ENCODE peak calls at places on chromosomes 3 and 15, in four cellular contexts. G is epithelial cell of esophagus, N is sigmoid colon, E is WTC11. M is an unnamed sample.

GRCh38 chr3:149023951-149024350 is 32.6 kb downstream of the GYG1 start:
- DNase-seq in G (peak; percentile 28), E (no peak), N (no peak), M (no peak)

GRCh38 chr15:58731756-58732535 is 17.6 kb downstream of the ADAM10 start:
- DNase-seq in G (peak; percentile 75), E (no peak), N (no peak), M (no peak)

GRCh38 chr3:38317186-38317759 is 29.3 kb upstream of the XYLB start:
- DNase-seq in G (no peak), E (no peak), N (no peak), M (no peak)

GRCh38 chr15:59160880-59161593 is 45.6 kb upstream of the LDHAL6B start:
- DNase-seq in E (peak; percentile 74), N (no peak), G (no peak), M (peak; percentile 67)

GRCh38 chr3:96467639-96468038 is 346.8 kb upstream of the EPHA6 start:
- DNase-seq in N (no peak), G (no peak), E (no peak), M (no peak)

GRCh38 chr3:175073209-175073905 is 214.2 kb downstream of the NAALADL2 start:
- DNase-seq in N (no peak), E (no peak), G (peak; percentile 59), M (no peak)

GRCh38 chr3:25027639-25028038 is 400.4 kb upstream of the RARB start:
- DNase-seq in N (peak; percentile 74), E (no peak), G (no peak), M (no peak)

GRCh38 chr3:142337994-142338393 is 109.8 kb downstream of the XRN1 start:
- DNase-seq in N (no peak), E (no peak), G (no peak), M (no peak)

GRCh38 chr3:183116051-183116614 is 16.8 kb upstream of the MCCC1 start:
- DNase-seq in E (peak; percentile 94), N (no peak), G (peak; percentile 44), M (peak; percentile 95)

GRCh38 chr15:46309914-46310313 is 675.1 kb downstream of the SQOR start:
- DNase-seq in E (peak; percentile 17), N (no peak), G (no peak), M (no peak)
- TF ChIP-seq CTCF in E (no peak), N (no peak), G (no peak), M (no peak)

GRCh38 chr3:55675478-55675877 is 188.4 kb upstream of the WNT5A start:
- DNase-seq in E (no peak), G (no peak), N (no peak), M (no peak)
- TF ChIP-seq CTCF in E (no peak), G (no peak), N (no peak), M (no peak)

DNA sequence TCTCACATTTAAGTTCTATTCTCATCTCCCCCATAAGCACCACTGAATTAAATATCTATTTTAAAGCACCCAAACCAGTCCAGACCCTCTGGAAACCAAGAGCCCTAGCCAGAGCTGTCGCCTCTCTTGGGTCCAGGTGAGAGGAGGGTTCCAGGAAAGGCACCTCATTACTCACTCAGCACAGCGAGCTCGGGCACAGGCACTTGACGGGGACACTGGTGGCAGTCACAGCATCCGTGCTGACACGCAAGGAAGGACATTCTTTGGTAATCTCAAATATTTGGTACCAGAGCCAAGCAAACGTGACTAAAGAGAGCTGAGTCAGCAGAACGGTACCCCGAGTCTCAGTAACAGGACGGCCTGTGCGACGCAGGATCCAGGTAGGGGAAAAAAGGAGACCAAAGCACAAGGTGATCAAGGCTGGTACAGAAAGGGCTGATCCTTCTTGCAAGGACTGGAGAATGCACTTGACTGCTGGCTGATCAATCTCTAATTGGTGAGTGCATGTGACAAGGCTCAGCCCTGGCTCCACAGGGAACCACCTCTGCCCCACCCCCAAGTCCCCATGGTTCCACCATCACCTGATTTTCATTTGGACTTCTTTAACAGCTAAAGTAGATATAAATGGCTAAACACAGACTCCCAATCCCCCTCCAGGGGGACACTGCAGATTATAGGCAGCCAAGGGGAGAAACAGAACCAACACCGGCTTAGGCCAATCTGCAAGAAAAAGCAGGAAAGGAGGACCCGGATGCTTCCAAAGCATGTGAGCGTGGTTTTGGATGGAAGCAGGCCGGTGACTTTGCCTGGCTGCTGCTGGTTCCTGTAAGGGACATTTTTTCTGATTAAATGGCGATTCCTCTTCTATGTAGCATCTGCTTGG is 61.4 kb downstream of the CHCHD6 start:
- DNase-seq in E (no peak), G (no peak), N (no peak), M (no peak)
- TF ChIP-seq CTCF in E (no peak), G (no peak), N (no peak), M (no peak)

GRCh38 chr3:47380601-47381316 is at the start of gene PTPN23:
- DNase-seq in E (peak; percentile 98), G (peak; percentile 99), N (peak; percentile 100), M (peak; percentile 99)
- TF ChIP-seq CTCF in E (no peak), G (no peak), N (no peak), M (no peak)

DNA sequence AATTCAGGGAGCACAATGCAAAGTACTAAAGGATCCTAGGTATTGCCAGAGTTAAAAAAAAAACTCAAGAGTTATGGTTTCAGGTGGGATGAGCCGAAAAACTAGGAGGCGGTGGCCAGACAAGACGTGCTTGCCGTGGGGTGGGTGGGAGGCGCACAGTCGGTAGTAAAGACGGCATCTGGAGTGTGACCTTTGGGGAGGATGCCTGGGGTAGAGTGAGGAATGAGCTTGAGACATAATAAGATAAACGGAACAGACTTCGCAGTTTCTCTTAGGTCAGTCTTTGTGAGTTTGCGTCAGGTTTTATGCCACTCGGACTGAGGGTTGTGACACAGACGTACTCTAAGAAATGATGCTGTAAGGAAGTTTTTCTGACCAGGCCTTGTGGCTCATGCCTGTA is 139.6 kb downstream of the LRRK1 start:
- DNase-seq in N (peak; percentile 22), E (no peak), G (no peak), M (no peak)
- TF ChIP-seq CTCF in N (no peak), E (no peak), G (no peak), M (no peak)

GRCh38 chr15:74339371-74339770 is 28.1 kb downstream of the CYP11A1 start:
- DNase-seq in E (no peak), N (no peak), G (no peak), M (no peak)
- TF ChIP-seq CTCF in E (no peak), N (no peak), G (no peak), M (no peak)

GRCh38 chr3:189053327-189053726 is 118.4 kb upstream of the TPRG1 start:
- DNase-seq in G (no peak), E (no peak), N (no peak), M (no peak)

GRCh38 chr3:189049458-189050231 is 122.1 kb upstream of the TPRG1 start:
- DNase-seq in E (peak; percentile 50), G (no peak), N (no peak), M (no peak)
- TF ChIP-seq CTCF in E (peak; percentile 14), G (peak; percentile 12), N (no peak), M (no peak)